ENCODE peak calls at places on chromosomes 11 and 22, in eight cellular contexts. F, W, N, L, U, O, E and C are unnamed samples.

GRCh38 chr11:125376117-125376516 is 119.9 kb downstream of the FEZ1 start:
- DNase-seq in F (no peak), W (no peak), N (no peak), L (no peak), U (no peak), O (no peak), E (no peak), C (peak; percentile 88)

GRCh38 chr11:2200536-2200935 is 28.9 kb upstream of the TH start:
- DNase-seq in F (no peak), W (peak; percentile 38), N (no peak), L (no peak), U (no peak), O (no peak), E (no peak), C (no peak)

GRCh38 chr11:69200331-69201047 is 44.8 kb downstream of the SMIM38 start:
- DNase-seq in F (no peak), W (no peak), N (peak; percentile 25), L (no peak), U (no peak), O (no peak), E (no peak), C (no peak)

GRCh38 chr11:115808351-115808940 is 304.2 kb upstream of the CADM1 start:
- DNase-seq in F (no peak), W (no peak), N (no peak), L (no peak), U (no peak), O (no peak), E (no peak), C (no peak)

GRCh38 chr22:41245917-41246499 is 5.3 kb upstream of the CHADL start:
- DNase-seq in F (no peak), W (no peak), N (no peak), L (no peak), U (no peak), O (no peak), E (no peak), C (no peak)

GRCh38 chr11:78973833-78974232 is 399.2 kb upstream of the NARS2 start:
- DNase-seq in F (no peak), W (no peak), N (no peak), L (no peak), U (no peak), O (no peak), E (no peak), C (no peak)

GRCh38 chr22:47807506-47807905 is 1045.1 kb downstream of the TBC1D22A start:
- DNase-seq in F (no peak), W (no peak), N (no peak), L (no peak), U (no peak), O (no peak), E (no peak), C (no peak)

GRCh38 chr11:35717043-35717442 is 54.5 kb downstream of the TRIM44 start:
- DNase-seq in F (no peak), W (no peak), N (no peak), L (no peak), U (peak; percentile 10), O (no peak), E (no peak), C (no peak)

GRCh38 chr22:36056980-36057379 is 28.4 kb upstream of the RBFOX2 start:
- DNase-seq in F (peak; percentile 69), W (no peak), N (no peak), L (no peak), U (peak; percentile 50), O (no peak), E (no peak), C (no peak)

GRCh38 chr11:77081381-77081851 is 14.6 kb downstream of the CAPN5 start:
- DNase-seq in F (no peak), W (no peak), N (no peak), L (no peak), U (no peak), O (no peak), E (no peak), C (no peak)

GRCh38 chr22:27730649-27731433 is 70.7 kb downstream of the MN1 start:
- DNase-seq in F (no peak), W (no peak), N (no peak), L (no peak), U (no peak), O (no peak), E (no peak), C (no peak)

GRCh38 chr22:37195921-37196320 is 7.9 kb upstream of the C1QTNF6 start:
- DNase-seq in F (no peak), W (no peak), N (no peak), L (no peak), U (no peak), O (no peak), E (no peak), C (no peak)

GRCh38 chr11:76233936-76234703 is 27.8 kb upstream of the WNT11 start:
- DNase-seq in F (peak; percentile 45), W (no peak), N (peak; percentile 5), L (no peak), U (no peak), O (peak; percentile 29), E (no peak), C (peak; percentile 49)

GRCh38 chr22:45290410-45290936 is 5.7 kb downstream of the UPK3A start:
- DNase-seq in F (peak; percentile 93), W (no peak), N (no peak), L (no peak), U (peak; percentile 79), O (no peak), E (no peak), C (no peak)

GRCh38 chr11:12243511-12243910 is 133.1 kb downstream of the MICAL2 start:
- DNase-seq in F (peak; percentile 35), W (no peak), N (no peak), L (no peak), U (no peak), O (peak; percentile 57), E (no peak), C (peak; percentile 32)

GRCh38 chr11:69818243-69819108 is 740 bp downstream of the FGF3 start:
- DNase-seq in F (no peak), W (no peak), N (no peak), L (no peak), U (no peak), O (no peak), E (no peak), C (no peak)

GRCh38 chr11:118488480-118489109 is 38.7 kb upstream of the TTC36 start:
- DNase-seq in F (peak; percentile 88), W (peak; percentile 58), N (peak; percentile 85), L (peak; percentile 75), U (peak; percentile 69), O (peak; percentile 47), E (peak; percentile 73), C (no peak)

GRCh38 chr11:33912405-33913361 is 20.8 kb upstream of the LMO2 start:
- DNase-seq in F (peak; percentile 87), W (no peak), N (no peak), L (no peak), U (peak; percentile 88), O (no peak), E (no peak), C (no peak)

GRCh38 chr11:47595029-47595428 is 818 bp upstream of the C1QTNF4 start:
- DNase-seq in F (no peak), W (no peak), N (no peak), L (no peak), U (no peak), O (no peak), E (no peak), C (no peak)

GRCh38 chr11:122715883-122716282 is 60.4 kb downstream of the UBASH3B start:
- DNase-seq in F (no peak), W (no peak), N (peak; percentile 50), L (no peak), U (no peak), O (no peak), E (no peak), C (no peak)

GRCh38 chr22:45878051-45878764 is 98.8 kb downstream of the WNT7B start:
- DNase-seq in F (no peak), W (peak; percentile 46), N (no peak), L (no peak), U (no peak), O (no peak), E (no peak), C (no peak)

GRCh38 chr11:120335928-120336640 is at the start of gene ARHGEF12:
- DNase-seq in F (peak; percentile 100), W (peak; percentile 96), N (peak; percentile 99), L (peak; percentile 45), U (peak; percentile 96), O (peak; percentile 99), E (peak; percentile 82), C (peak; percentile 83)

GRCh38 chr11:70048279-70049024 is 29.7 kb upstream of the ANO1 start:
- DNase-seq in F (no peak), W (no peak), N (peak; percentile 11), L (no peak), U (no peak), O (no peak), E (no peak), C (no peak)

GRCh38 chr11:78832226-78832947 is 257.7 kb upstream of the NARS2 start:
- DNase-seq in F (no peak), W (no peak), N (peak; percentile 3), L (no peak), U (no peak), O (no peak), E (no peak), C (no peak)

GRCh38 chr11:66700337-66700736 is 22.6 kb upstream of the RBM4B start:
- DNase-seq in F (no peak), W (no peak), N (no peak), L (no peak), U (no peak), O (no peak), E (no peak), C (no peak)

GRCh38 chr11:25711008-25711407 is 620.9 kb upstream of the ANO3 start:
- DNase-seq in F (no peak), W (no peak), N (no peak), L (no peak), U (no peak), O (no peak), E (no peak), C (no peak)

GRCh38 chr22:36740716-36741115 is 35.2 kb downstream of the IFT27 start:
- DNase-seq in F (no peak), W (no peak), N (no peak), L (no peak), U (no peak), O (no peak), E (no peak), C (no peak)